ENCODE peak calls at places on chromosomes 16 and 17, in nine cellular contexts. One of them, this sample, is unnamed.

GRCh38 chr16:10373556-10373955 is 12.3 kb upstream of the ATF7IP2 start:
- DNase-seq in heart left ventricle: no peak
- DNase-seq in GM12865: no peak
- DNase-seq in GM23338: no peak
- DNase-seq in AG09309: no peak
- DNase-seq in coronary artery: no peak
- DNase-seq in lung: no peak
- DNase-seq in fibroblast of villous mesenchyme: no peak
- DNase-seq in cardiac muscle cell: no peak
- DNase-seq in this sample: no peak

GRCh38 chr17:49576121-49576905 is 642 bp downstream of the NXPH3 start:
- DNase-seq in heart left ventricle: peak
- DNase-seq in GM12865: no peak
- DNase-seq in GM23338: peak
- DNase-seq in AG09309: no peak
- DNase-seq in coronary artery: peak
- DNase-seq in lung: no peak
- DNase-seq in fibroblast of villous mesenchyme: peak
- DNase-seq in cardiac muscle cell: peak
- DNase-seq in this sample: peak

GRCh38 chr17:74477411-74477810 is 11.0 kb downstream of the CD300A start:
- DNase-seq in heart left ventricle: no peak
- DNase-seq in GM12865: no peak
- DNase-seq in GM23338: no peak
- DNase-seq in AG09309: no peak
- DNase-seq in coronary artery: no peak
- DNase-seq in lung: no peak
- DNase-seq in fibroblast of villous mesenchyme: no peak
- DNase-seq in cardiac muscle cell: no peak
- DNase-seq in this sample: no peak

GRCh38 chr16:2035431-2036199 is 8.9 kb downstream of the NHERF2 start:
- DNase-seq in heart left ventricle: peak
- DNase-seq in GM12865: no peak
- DNase-seq in GM23338: no peak
- DNase-seq in AG09309: peak
- DNase-seq in coronary artery: no peak
- DNase-seq in lung: peak
- DNase-seq in fibroblast of villous mesenchyme: peak
- DNase-seq in cardiac muscle cell: peak
- DNase-seq in this sample: peak

GRCh38 chr16:27326738-27327585 is 13.2 kb downstream of the IL4R start:
- DNase-seq in heart left ventricle: peak
- DNase-seq in GM12865: peak
- DNase-seq in GM23338: peak
- DNase-seq in AG09309: peak
- DNase-seq in coronary artery: peak
- DNase-seq in lung: peak
- DNase-seq in fibroblast of villous mesenchyme: peak
- DNase-seq in cardiac muscle cell: peak
- DNase-seq in this sample: peak

GRCh38 chr16:83433201-83433600 is 374.6 kb upstream of the HSBP1 start:
- DNase-seq in heart left ventricle: no peak
- DNase-seq in GM12865: no peak
- DNase-seq in GM23338: no peak
- DNase-seq in AG09309: no peak
- DNase-seq in coronary artery: no peak
- DNase-seq in lung: no peak
- DNase-seq in fibroblast of villous mesenchyme: no peak
- DNase-seq in cardiac muscle cell: no peak
- DNase-seq in this sample: no peak

GRCh38 chr17:40095944-40096791 is 4.2 kb downstream of the NR1D1 start:
- DNase-seq in heart left ventricle: peak
- DNase-seq in GM12865: peak
- DNase-seq in GM23338: no peak
- DNase-seq in AG09309: no peak
- DNase-seq in coronary artery: peak
- DNase-seq in lung: peak
- DNase-seq in fibroblast of villous mesenchyme: no peak
- DNase-seq in cardiac muscle cell: no peak
- DNase-seq in this sample: peak

GRCh38 chr17:12815642-12816141 is 26.4 kb downstream of the ARHGAP44 start:
- DNase-seq in heart left ventricle: no peak
- DNase-seq in GM12865: peak
- DNase-seq in GM23338: no peak
- DNase-seq in AG09309: no peak
- DNase-seq in coronary artery: no peak
- DNase-seq in lung: no peak
- DNase-seq in fibroblast of villous mesenchyme: no peak
- DNase-seq in cardiac muscle cell: no peak
- DNase-seq in this sample: no peak

GRCh38 chr17:75205793-75206163 is 299 bp downstream of the NUP85 start:
- DNase-seq in heart left ventricle: no peak
- DNase-seq in GM12865: no peak
- DNase-seq in GM23338: no peak
- DNase-seq in AG09309: no peak
- DNase-seq in coronary artery: no peak
- DNase-seq in lung: no peak
- DNase-seq in fibroblast of villous mesenchyme: no peak
- DNase-seq in cardiac muscle cell: no peak
- DNase-seq in this sample: no peak

GRCh38 chr17:36525888-36526287 is 8.8 kb downstream of the MYO19 start:
- DNase-seq in heart left ventricle: no peak
- DNase-seq in GM12865: no peak
- DNase-seq in GM23338: no peak
- DNase-seq in AG09309: no peak
- DNase-seq in coronary artery: no peak
- DNase-seq in lung: no peak
- DNase-seq in fibroblast of villous mesenchyme: no peak
- DNase-seq in cardiac muscle cell: no peak
- DNase-seq in this sample: peak

GRCh38 chr17:56918916-56919315 is 5.1 kb upstream of the TRIM25 start:
- DNase-seq in heart left ventricle: no peak
- DNase-seq in GM12865: no peak
- DNase-seq in GM23338: no peak
- DNase-seq in AG09309: peak
- DNase-seq in coronary artery: no peak
- DNase-seq in lung: no peak
- DNase-seq in fibroblast of villous mesenchyme: peak
- DNase-seq in cardiac muscle cell: peak
- DNase-seq in this sample: peak

GRCh38 chr16:48003226-48003907 is 152.4 kb downstream of the ABCC12 start:
- DNase-seq in heart left ventricle: no peak
- DNase-seq in GM12865: no peak
- DNase-seq in GM23338: peak
- DNase-seq in AG09309: no peak
- DNase-seq in coronary artery: no peak
- DNase-seq in lung: no peak
- DNase-seq in fibroblast of villous mesenchyme: no peak
- DNase-seq in cardiac muscle cell: no peak
- DNase-seq in this sample: peak

GRCh38 chr16:55662641-55663040 is 6.9 kb downstream of the SLC6A2 start:
- DNase-seq in heart left ventricle: no peak
- DNase-seq in GM12865: no peak
- DNase-seq in GM23338: no peak
- DNase-seq in AG09309: no peak
- DNase-seq in coronary artery: no peak
- DNase-seq in lung: no peak
- DNase-seq in fibroblast of villous mesenchyme: no peak
- DNase-seq in cardiac muscle cell: no peak
- DNase-seq in this sample: peak

DNA sequence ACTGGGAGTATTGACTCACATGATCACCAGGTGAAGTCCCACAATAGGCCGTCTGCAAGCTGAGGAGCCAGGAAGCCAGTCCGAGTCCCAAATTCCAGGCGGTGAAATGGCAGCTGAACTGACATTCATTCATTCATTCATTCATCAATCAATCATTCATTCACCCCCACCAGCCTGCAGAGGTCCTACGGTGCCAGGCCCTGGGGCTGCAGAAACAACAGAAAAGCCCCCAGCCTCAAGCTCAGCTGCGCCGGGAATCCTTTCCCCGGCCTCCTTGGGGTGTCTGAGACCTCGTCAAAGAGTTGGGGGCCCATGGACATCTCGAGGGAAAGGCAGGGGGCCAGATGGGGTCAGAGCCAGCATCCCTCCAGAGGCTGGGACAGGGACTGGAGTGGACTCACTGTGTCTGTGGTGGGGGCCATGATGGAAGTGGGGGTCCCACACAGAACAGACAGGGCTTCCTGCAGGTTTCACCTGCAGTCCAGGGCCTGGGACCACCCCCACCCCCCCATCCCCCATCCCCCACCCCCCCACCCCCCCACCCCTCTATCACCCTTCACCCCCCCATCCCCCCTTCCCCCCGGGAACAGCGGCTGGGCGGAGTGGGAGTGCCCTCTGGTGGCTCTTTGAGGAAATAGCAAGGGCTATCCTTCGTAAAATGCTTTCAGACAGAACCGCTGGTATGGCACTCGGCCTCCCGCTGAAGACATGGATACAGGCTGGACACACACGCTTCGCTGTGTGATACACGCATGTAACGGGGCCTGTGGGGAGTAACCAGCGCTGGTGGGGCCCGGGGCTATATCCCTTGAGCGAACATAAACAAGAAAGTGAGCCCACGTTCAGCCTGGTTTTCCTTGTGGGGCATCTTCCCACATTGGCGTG is 8.5 kb upstream of the ZC3H18 start:
- DNase-seq in heart left ventricle: peak
- DNase-seq in GM12865: peak
- DNase-seq in GM23338: peak
- DNase-seq in AG09309: no peak
- DNase-seq in coronary artery: no peak
- DNase-seq in lung: peak
- DNase-seq in fibroblast of villous mesenchyme: peak
- DNase-seq in cardiac muscle cell: peak
- DNase-seq in this sample: peak
- H3K4me3 ChIP-seq in heart left ventricle: peak
- H3K4me3 ChIP-seq in GM12865: no peak
- H3K4me3 ChIP-seq in GM23338: peak
- H3K4me3 ChIP-seq in AG09309: peak
- H3K4me3 ChIP-seq in coronary artery: peak
- H3K4me3 ChIP-seq in lung: no peak
- H3K4me3 ChIP-seq in fibroblast of villous mesenchyme: peak
- H3K4me3 ChIP-seq in cardiac muscle cell: no peak
- H3K4me3 ChIP-seq in this sample: peak

DNA sequence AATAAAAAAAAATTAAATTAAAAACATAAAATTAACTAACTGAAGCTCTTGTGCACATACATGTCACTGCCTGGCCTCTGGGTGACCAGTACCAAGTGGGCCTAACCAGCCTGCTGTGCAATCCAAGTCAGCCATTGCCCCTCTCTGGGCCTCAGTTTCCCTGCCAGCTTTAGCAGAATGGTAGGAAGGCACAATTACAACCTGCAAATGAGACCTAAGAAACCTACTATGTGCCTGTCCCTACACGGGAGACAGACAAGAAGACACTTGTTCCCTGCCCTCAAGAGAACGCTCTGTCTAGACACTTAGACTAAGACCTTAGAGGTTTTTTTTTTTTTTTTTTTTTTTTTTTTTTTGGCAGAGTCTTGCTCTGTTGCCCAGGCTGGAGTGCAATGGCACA is 1.7 kb downstream of the CIAPIN1 start:
- DNase-seq in heart left ventricle: no peak
- DNase-seq in GM12865: no peak
- DNase-seq in GM23338: no peak
- DNase-seq in AG09309: no peak
- DNase-seq in coronary artery: no peak
- DNase-seq in lung: no peak
- DNase-seq in fibroblast of villous mesenchyme: no peak
- DNase-seq in cardiac muscle cell: no peak
- DNase-seq in this sample: no peak
- TF ChIP-seq CTCF in heart left ventricle: no peak
- TF ChIP-seq CTCF in GM12865: no peak
- TF ChIP-seq CTCF in GM23338: no peak
- TF ChIP-seq CTCF in AG09309: no peak
- TF ChIP-seq CTCF in coronary artery: no peak
- TF ChIP-seq CTCF in lung: no peak
- TF ChIP-seq CTCF in fibroblast of villous mesenchyme: no peak
- TF ChIP-seq CTCF in cardiac muscle cell: no peak
- TF ChIP-seq CTCF in this sample: no peak

DNA sequence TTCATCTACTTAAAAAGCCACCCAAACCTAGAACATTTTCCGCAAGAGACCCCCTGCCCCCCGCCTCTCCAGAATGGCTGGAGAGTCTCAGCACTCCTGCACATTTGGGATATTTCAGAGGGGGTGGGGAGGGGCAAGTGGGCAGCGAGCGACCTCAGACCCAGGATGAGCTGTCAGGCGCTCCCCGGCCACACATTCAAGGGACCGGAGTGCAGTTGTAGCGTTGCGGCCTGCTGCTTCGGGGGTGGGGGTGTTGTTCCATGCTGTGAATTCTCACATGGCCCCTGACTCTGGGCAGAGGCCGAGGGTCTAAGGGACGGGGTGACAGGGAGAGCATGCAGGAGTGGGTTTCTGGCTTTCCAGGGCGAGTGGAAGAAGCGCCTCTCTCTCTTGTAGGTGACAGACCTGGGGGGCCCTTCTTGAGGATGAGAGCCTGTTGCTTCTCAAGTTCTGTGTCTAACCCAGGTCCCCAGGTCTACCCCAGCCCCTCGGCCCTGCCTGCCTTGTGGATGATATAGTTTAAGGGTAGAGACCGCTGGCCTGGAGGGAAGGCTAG is 231.2 kb downstream of the SEC14L1 start:
- DNase-seq in heart left ventricle: no peak
- DNase-seq in GM12865: no peak
- DNase-seq in GM23338: no peak
- DNase-seq in AG09309: no peak
- DNase-seq in coronary artery: no peak
- DNase-seq in lung: no peak
- DNase-seq in fibroblast of villous mesenchyme: no peak
- DNase-seq in cardiac muscle cell: no peak
- DNase-seq in this sample: no peak
- H3K4me3 ChIP-seq in heart left ventricle: peak
- H3K4me3 ChIP-seq in GM12865: peak
- H3K4me3 ChIP-seq in GM23338: peak
- H3K4me3 ChIP-seq in AG09309: peak
- H3K4me3 ChIP-seq in coronary artery: peak
- H3K4me3 ChIP-seq in lung: no peak
- H3K4me3 ChIP-seq in fibroblast of villous mesenchyme: peak
- H3K4me3 ChIP-seq in cardiac muscle cell: no peak
- H3K4me3 ChIP-seq in this sample: peak

DNA sequence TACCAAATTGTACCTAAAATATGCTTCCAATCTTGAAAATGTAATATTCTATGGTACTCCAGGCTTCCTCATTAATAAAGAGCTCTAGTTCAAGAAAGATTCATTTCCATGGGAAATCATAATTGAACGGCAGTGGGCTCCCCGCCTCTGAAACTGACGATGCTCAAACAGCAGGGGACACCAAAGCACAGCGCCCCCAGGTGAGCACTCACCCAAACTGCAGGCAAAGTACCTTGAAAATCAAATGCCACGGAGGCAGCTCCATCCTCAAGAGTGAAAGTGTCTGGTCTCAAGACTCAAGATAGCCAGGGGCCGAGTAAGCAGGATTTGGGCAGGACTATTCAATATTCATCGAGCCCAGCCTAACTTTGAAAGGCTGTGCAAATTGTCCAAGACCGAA is 217.4 kb upstream of the TNRC6C start:
- DNase-seq in heart left ventricle: no peak
- DNase-seq in GM12865: peak
- DNase-seq in GM23338: peak
- DNase-seq in AG09309: no peak
- DNase-seq in coronary artery: peak
- DNase-seq in lung: no peak
- DNase-seq in fibroblast of villous mesenchyme: no peak
- DNase-seq in cardiac muscle cell: no peak
- DNase-seq in this sample: no peak
- TF ChIP-seq CTCF in heart left ventricle: peak
- TF ChIP-seq CTCF in GM12865: peak
- TF ChIP-seq CTCF in GM23338: peak
- TF ChIP-seq CTCF in AG09309: peak
- TF ChIP-seq CTCF in coronary artery: no peak
- TF ChIP-seq CTCF in lung: no peak
- TF ChIP-seq CTCF in fibroblast of villous mesenchyme: peak
- TF ChIP-seq CTCF in cardiac muscle cell: peak
- TF ChIP-seq CTCF in this sample: peak

GRCh38 chr17:15966183-15966878 is 21.4 kb downstream of the ADORA2B start:
- DNase-seq in heart left ventricle: no peak
- DNase-seq in GM12865: no peak
- DNase-seq in GM23338: peak
- DNase-seq in AG09309: no peak
- DNase-seq in coronary artery: no peak
- DNase-seq in lung: peak
- DNase-seq in fibroblast of villous mesenchyme: peak
- DNase-seq in cardiac muscle cell: no peak
- DNase-seq in this sample: no peak
- H3K4me3 ChIP-seq in heart left ventricle: no peak
- H3K4me3 ChIP-seq in GM12865: no peak
- H3K4me3 ChIP-seq in GM23338: peak
- H3K4me3 ChIP-seq in AG09309: no peak
- H3K4me3 ChIP-seq in coronary artery: no peak
- H3K4me3 ChIP-seq in lung: no peak
- H3K4me3 ChIP-seq in fibroblast of villous mesenchyme: no peak
- H3K4me3 ChIP-seq in cardiac muscle cell: no peak
- H3K4me3 ChIP-seq in this sample: no peak

This sample was measured in fibroblast of mammary gland.